ENCODE peak calls at places on chromosomes 4 and X, in ten cellular contexts. J, H, G, Z, S, Q, M, B, U and I are unnamed samples.

GRCh38 chr4:81565137-81565870 is 93.6 kb upstream of the RASGEF1B start:
- DNase-seq in G (no peak), M (peak), S (peak), B (peak), H (peak), Q (peak), U (peak), J (no peak), Z (no peak), I (peak)

GRCh38 chr4:169153451-169153850 is 117.3 kb downstream of the SH3RF1 start:
- DNase-seq in S (no peak), Q (no peak), U (no peak), J (no peak), G (no peak), Z (no peak), B (no peak), M (no peak), H (no peak), I (no peak)

GRCh38 chr4:87073570-87074470 is 139.0 kb downstream of the AFF1 start:
- DNase-seq in G (peak), U (no peak), Z (no peak), M (no peak), H (no peak), S (no peak), B (peak), J (no peak), Q (no peak), I (peak)

GRCh38 chrX:40773809-40774208 is 38.5 kb upstream of the MED14 start:
- DNase-seq in Q (no peak), G (no peak), J (no peak), H (no peak), M (peak), Z (no peak), U (peak), B (peak), S (no peak), I (no peak)

GRCh38 chr4:183142566-183143545 is 43.8 kb downstream of the WWC2 start:
- DNase-seq in B (peak), M (peak), G (no peak), Q (no peak), U (peak), S (no peak), Z (no peak), J (no peak), H (peak), I (peak)

GRCh38 chr4:15145709-15146108 is 143.4 kb downstream of the CPEB2 start:
- DNase-seq in Q (no peak), H (no peak), U (no peak), M (no peak), Z (no peak), S (no peak), B (no peak), G (peak), J (no peak), I (no peak)

GRCh38 chr4:113438596-113438995 is 322.9 kb downstream of the CAMK2D start:
- DNase-seq in B (no peak), G (no peak), U (no peak), H (no peak), S (no peak), Z (no peak), J (no peak), M (no peak), Q (no peak), I (no peak)

GRCh38 chrX:71496476-71496875 is 36.4 kb upstream of the OGT start:
- DNase-seq in B (no peak), S (no peak), J (no peak), H (no peak), Q (no peak), M (no peak), U (no peak), G (no peak), Z (no peak), I (no peak)